ENCODE peak calls at places on chromosome 11, in seven cellular contexts. One of them, this sample, is unnamed.

GRCh38 chr11:133821776-133822175 is 23.5 kb downstream of the SPATA19 start:
- DNase-seq in IMR-90: no peak
- DNase-seq in mesenchymal stem cell: no peak
- DNase-seq in H9: peak
- DNase-seq in mesendoderm: peak
- DNase-seq in trophoblast cell: peak
- DNase-seq in H1: peak
- DNase-seq in this sample: peak

GRCh38 chr11:29282088-29282487 is 734.7 kb downstream of the KCNA4 start:
- DNase-seq in IMR-90: peak
- DNase-seq in mesenchymal stem cell: peak
- DNase-seq in H9: no peak
- DNase-seq in mesendoderm: peak
- DNase-seq in trophoblast cell: no peak
- DNase-seq in H1: no peak
- DNase-seq in this sample: no peak

GRCh38 chr11:61832758-61833157 is 4.7 kb downstream of the FADS2 start:
- DNase-seq in IMR-90: no peak
- DNase-seq in mesenchymal stem cell: no peak
- DNase-seq in H9: no peak
- DNase-seq in mesendoderm: no peak
- DNase-seq in trophoblast cell: no peak
- DNase-seq in H1: no peak
- DNase-seq in this sample: no peak

GRCh38 chr11:34656062-34656720 is 35.3 kb downstream of the EHF start:
- DNase-seq in IMR-90: peak
- DNase-seq in mesenchymal stem cell: peak
- DNase-seq in H9: no peak
- DNase-seq in mesendoderm: no peak
- DNase-seq in trophoblast cell: no peak
- DNase-seq in H1: no peak
- DNase-seq in this sample: no peak

GRCh38 chr11:75480890-75481190 is 44.9 kb downstream of the GDPD5 start:
- DNase-seq in IMR-90: no peak
- DNase-seq in mesenchymal stem cell: no peak
- DNase-seq in H9: no peak
- DNase-seq in mesendoderm: no peak
- DNase-seq in trophoblast cell: no peak
- DNase-seq in H1: no peak
- DNase-seq in this sample: no peak

GRCh38 chr11:117554601-117555333 is 227.1 kb downstream of the CEP164 start:
- DNase-seq in IMR-90: no peak
- DNase-seq in mesenchymal stem cell: no peak
- DNase-seq in H9: no peak
- DNase-seq in mesendoderm: no peak
- DNase-seq in trophoblast cell: peak
- DNase-seq in H1: no peak
- DNase-seq in this sample: no peak

GRCh38 chr11:111957663-111958415 is 20.7 kb downstream of the DIXDC1 start:
- DNase-seq in IMR-90: no peak
- DNase-seq in mesenchymal stem cell: no peak
- DNase-seq in H9: no peak
- DNase-seq in mesendoderm: no peak
- DNase-seq in trophoblast cell: no peak
- DNase-seq in H1: no peak
- DNase-seq in this sample: no peak

GRCh38 chr11:35364101-35364780 is 55.1 kb downstream of the SLC1A2 start:
- DNase-seq in IMR-90: peak
- DNase-seq in mesenchymal stem cell: peak
- DNase-seq in H9: no peak
- DNase-seq in mesendoderm: peak
- DNase-seq in trophoblast cell: no peak
- DNase-seq in H1: no peak
- DNase-seq in this sample: no peak

GRCh38 chr11:71236836-71237475 is 15.4 kb downstream of the SHANK2 start:
- DNase-seq in IMR-90: no peak
- DNase-seq in mesenchymal stem cell: no peak
- DNase-seq in H9: peak
- DNase-seq in mesendoderm: no peak
- DNase-seq in trophoblast cell: no peak
- DNase-seq in H1: no peak
- DNase-seq in this sample: no peak

GRCh38 chr11:58573451-58574104 is 2.1 kb downstream of the LPXN start:
- DNase-seq in IMR-90: peak
- DNase-seq in mesenchymal stem cell: peak
- DNase-seq in H9: no peak
- DNase-seq in mesendoderm: no peak
- DNase-seq in trophoblast cell: peak
- DNase-seq in H1: no peak
- DNase-seq in this sample: no peak

GRCh38 chr11:4543561-4543960 is 1.4 kb upstream of the OR52M1 start:
- DNase-seq in IMR-90: no peak
- DNase-seq in mesenchymal stem cell: no peak
- DNase-seq in H9: no peak
- DNase-seq in mesendoderm: no peak
- DNase-seq in trophoblast cell: no peak
- DNase-seq in H1: no peak
- DNase-seq in this sample: no peak

GRCh38 chr11:4544891-4545290 is at the start of gene OR52M1:
- DNase-seq in IMR-90: no peak
- DNase-seq in mesenchymal stem cell: no peak
- DNase-seq in H9: no peak
- DNase-seq in mesendoderm: no peak
- DNase-seq in trophoblast cell: no peak
- DNase-seq in H1: no peak
- DNase-seq in this sample: no peak

GRCh38 chr11:4541071-4541470 is 3.9 kb upstream of the OR52M1 start:
- DNase-seq in IMR-90: no peak
- DNase-seq in mesenchymal stem cell: no peak
- DNase-seq in H9: no peak
- DNase-seq in mesendoderm: no peak
- DNase-seq in trophoblast cell: no peak
- DNase-seq in H1: no peak
- DNase-seq in this sample: no peak

DNA sequence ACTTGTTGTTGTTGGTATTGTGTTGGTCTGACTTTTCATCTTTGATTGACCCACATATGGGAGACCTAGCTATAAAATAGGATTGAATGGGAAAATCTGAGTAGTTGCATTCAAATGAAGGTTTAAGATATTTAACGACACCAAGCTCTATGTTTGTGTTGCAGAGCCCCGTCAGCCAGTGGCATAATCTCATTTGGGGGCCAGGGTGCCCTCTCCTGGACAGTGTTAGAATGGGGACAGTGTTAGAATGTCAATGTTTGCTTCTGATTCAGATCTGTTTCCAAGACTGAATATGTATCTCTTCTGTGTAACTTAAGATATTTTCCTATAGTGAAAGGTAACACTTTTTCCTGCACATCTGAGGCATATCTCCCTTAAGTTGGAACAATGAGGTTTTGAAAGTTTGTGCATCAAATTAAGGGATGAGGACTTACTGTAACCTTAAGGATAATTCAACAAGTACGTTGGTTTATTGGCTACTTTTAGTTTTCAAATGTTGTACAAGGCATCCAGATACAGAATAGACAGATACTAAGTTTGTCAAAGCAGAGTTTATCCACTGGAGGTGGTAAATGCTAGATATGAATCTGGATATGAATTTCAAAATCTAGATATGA is 5.3 kb upstream of the OR52M1 start:
- DNase-seq in IMR-90: peak
- DNase-seq in mesenchymal stem cell: peak
- DNase-seq in H9: peak
- DNase-seq in mesendoderm: peak
- DNase-seq in trophoblast cell: peak
- DNase-seq in H1: peak
- DNase-seq in this sample: peak
- H4K8ac ChIP-seq in IMR-90: no peak
- H4K8ac ChIP-seq in mesenchymal stem cell: no peak
- H4K8ac ChIP-seq in H9: no peak
- H4K8ac ChIP-seq in mesendoderm: no peak
- H4K8ac ChIP-seq in trophoblast cell: no peak
- H4K8ac ChIP-seq in H1: no peak
- H4K8ac ChIP-seq in this sample: no peak

GRCh38 chr11:65988791-65989592 is 13.0 kb downstream of the EIF1AD start:
- DNase-seq in IMR-90: peak
- DNase-seq in mesenchymal stem cell: peak
- DNase-seq in H9: peak
- DNase-seq in mesendoderm: peak
- DNase-seq in trophoblast cell: peak
- DNase-seq in H1: peak
- DNase-seq in this sample: peak
- H2AK5ac ChIP-seq in IMR-90: peak
- H2AK5ac ChIP-seq in mesenchymal stem cell: no peak
- H2AK5ac ChIP-seq in H9: no peak
- H2AK5ac ChIP-seq in mesendoderm: no peak
- H2AK5ac ChIP-seq in trophoblast cell: no peak
- H2AK5ac ChIP-seq in H1: no peak
- H2AK5ac ChIP-seq in this sample: no peak

DNA sequence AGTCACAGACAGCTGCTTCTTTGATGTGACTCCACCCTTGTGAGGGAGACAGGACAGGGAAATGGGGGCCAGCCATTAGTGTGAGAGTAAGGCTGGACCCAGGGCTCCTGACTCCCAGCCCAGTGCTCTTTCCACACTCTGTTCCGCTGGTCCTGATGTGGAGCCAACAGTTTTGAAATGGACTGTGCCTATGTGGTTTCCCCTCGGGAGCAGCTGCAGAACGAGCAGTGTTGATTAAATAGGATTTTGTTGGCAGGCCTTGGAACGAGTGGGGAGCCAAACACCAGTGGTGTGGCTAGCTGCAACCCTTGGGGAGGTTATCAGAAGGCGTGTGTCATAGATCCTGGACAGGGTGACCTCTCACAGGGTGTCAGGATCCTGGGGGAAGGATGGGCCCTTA is 66.5 kb upstream of the AMPD3 start:
- DNase-seq in IMR-90: no peak
- DNase-seq in mesenchymal stem cell: no peak
- DNase-seq in H9: no peak
- DNase-seq in mesendoderm: no peak
- DNase-seq in trophoblast cell: no peak
- DNase-seq in H1: no peak
- DNase-seq in this sample: no peak
- H4K8ac ChIP-seq in IMR-90: no peak
- H4K8ac ChIP-seq in mesenchymal stem cell: no peak
- H4K8ac ChIP-seq in H9: no peak
- H4K8ac ChIP-seq in mesendoderm: no peak
- H4K8ac ChIP-seq in trophoblast cell: no peak
- H4K8ac ChIP-seq in H1: no peak
- H4K8ac ChIP-seq in this sample: no peak

DNA sequence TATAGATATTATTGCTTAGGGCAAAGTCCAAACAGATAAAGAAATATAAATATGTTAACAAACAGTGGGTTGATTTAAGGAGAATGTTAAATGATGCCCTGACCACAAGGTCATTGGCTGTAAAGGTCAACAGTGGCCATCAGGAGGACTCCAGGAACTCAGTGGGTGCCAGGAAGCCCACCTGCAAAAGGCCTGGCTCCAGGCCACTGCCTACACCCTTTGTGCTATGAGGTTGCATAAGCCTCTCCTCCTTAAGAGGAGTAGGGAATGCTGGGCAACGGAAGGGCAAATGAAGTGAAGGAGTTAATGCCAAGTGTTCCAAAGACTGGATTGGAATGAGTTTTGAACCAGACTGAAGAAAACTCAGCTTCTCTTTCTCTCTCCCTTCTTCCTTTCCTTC is 73.3 kb upstream of the ALX4 start:
- DNase-seq in IMR-90: no peak
- DNase-seq in mesenchymal stem cell: no peak
- DNase-seq in H9: no peak
- DNase-seq in mesendoderm: no peak
- DNase-seq in trophoblast cell: no peak
- DNase-seq in H1: no peak
- DNase-seq in this sample: no peak
- H2AK5ac ChIP-seq in IMR-90: no peak
- H2AK5ac ChIP-seq in mesenchymal stem cell: no peak
- H2AK5ac ChIP-seq in H9: no peak
- H2AK5ac ChIP-seq in mesendoderm: no peak
- H2AK5ac ChIP-seq in trophoblast cell: no peak
- H2AK5ac ChIP-seq in H1: no peak
- H2AK5ac ChIP-seq in this sample: no peak

DNA sequence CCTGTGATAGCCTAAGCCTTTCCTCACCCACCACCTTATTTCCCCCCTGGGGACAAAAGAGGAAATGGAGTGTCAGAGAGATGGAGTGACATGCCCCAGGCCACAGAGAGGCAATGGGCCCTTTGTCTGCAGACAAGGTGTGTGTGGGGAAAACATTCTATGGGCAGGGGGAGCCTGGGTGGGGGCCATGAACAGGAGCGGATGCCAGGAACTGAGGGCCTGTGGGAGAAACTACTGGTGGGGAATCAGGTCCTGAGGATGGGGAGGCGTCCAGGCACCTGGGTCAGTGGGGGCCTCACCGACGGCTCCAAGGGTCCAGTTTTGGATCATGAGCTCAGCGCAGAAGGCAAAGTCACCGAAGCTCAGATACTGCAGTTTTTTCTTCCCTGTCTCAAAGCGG is 3.0 kb downstream of the FIBP start:
- DNase-seq in IMR-90: no peak
- DNase-seq in mesenchymal stem cell: no peak
- DNase-seq in H9: no peak
- DNase-seq in mesendoderm: no peak
- DNase-seq in trophoblast cell: no peak
- DNase-seq in H1: no peak
- DNase-seq in this sample: no peak
- H4K8ac ChIP-seq in IMR-90: no peak
- H4K8ac ChIP-seq in mesenchymal stem cell: peak
- H4K8ac ChIP-seq in H9: no peak
- H4K8ac ChIP-seq in mesendoderm: no peak
- H4K8ac ChIP-seq in trophoblast cell: no peak
- H4K8ac ChIP-seq in H1: no peak
- H4K8ac ChIP-seq in this sample: no peak

GRCh38 chr11:83502041-83502440 is 215.9 kb upstream of the CCDC90B start:
- DNase-seq in IMR-90: no peak
- DNase-seq in mesenchymal stem cell: no peak
- DNase-seq in H9: no peak
- DNase-seq in mesendoderm: no peak
- DNase-seq in trophoblast cell: no peak
- DNase-seq in H1: no peak
- DNase-seq in this sample: no peak
- H2AK5ac ChIP-seq in IMR-90: no peak
- H2AK5ac ChIP-seq in mesenchymal stem cell: no peak
- H2AK5ac ChIP-seq in H9: no peak
- H2AK5ac ChIP-seq in mesendoderm: no peak
- H2AK5ac ChIP-seq in trophoblast cell: no peak
- H2AK5ac ChIP-seq in H1: no peak
- H2AK5ac ChIP-seq in this sample: no peak